ENCODE peak calls at places on chromosomes 1 and 21, in five cellular contexts. One of them, this sample, is unnamed.

GRCh38 chr1:52022133-52022532 is 11.5 kb downstream of the KTI12 start:
- DNase-seq in left ventricle myocardium inferior: no peak
- DNase-seq in foreskin fibroblast: no peak
- DNase-seq in foreskin keratinocyte: no peak
- DNase-seq in renal cortical epithelial cell: no peak
- DNase-seq in this sample: no peak

GRCh38 chr1:16612332-16613172 is 812 bp downstream of the NBPF1 start:
- DNase-seq in renal cortical epithelial cell: peak; percentile 73
- DNase-seq in foreskin fibroblast: peak; percentile 94
- DNase-seq in foreskin keratinocyte: peak; percentile 91
- DNase-seq in left ventricle myocardium inferior: peak; percentile 63
- DNase-seq in this sample: peak; percentile 96

GRCh38 chr21:37496972-37497371 is 130.4 kb downstream of the DYRK1A start:
- DNase-seq in foreskin fibroblast: no peak
- DNase-seq in renal cortical epithelial cell: peak; percentile 13
- DNase-seq in foreskin keratinocyte: no peak
- DNase-seq in left ventricle myocardium inferior: no peak
- DNase-seq in this sample: no peak

GRCh38 chr1:231841616-231842344 is 215.2 kb downstream of the DISC1 start:
- DNase-seq in left ventricle myocardium inferior: no peak
- DNase-seq in renal cortical epithelial cell: peak; percentile 92
- DNase-seq in foreskin fibroblast: peak; percentile 33
- DNase-seq in foreskin keratinocyte: no peak
- DNase-seq in this sample: peak; percentile 18

GRCh38 chr1:232149302-232150201 is 480.4 kb downstream of the SIPA1L2 start:
- DNase-seq in left ventricle myocardium inferior: no peak
- DNase-seq in renal cortical epithelial cell: no peak
- DNase-seq in foreskin keratinocyte: peak; percentile 37
- DNase-seq in foreskin fibroblast: peak; percentile 53
- DNase-seq in this sample: peak; percentile 67

GRCh38 chr1:165376041-165376810 is 19.7 kb upstream of the LMX1A start:
- DNase-seq in foreskin fibroblast: peak; percentile 83
- DNase-seq in foreskin keratinocyte: peak; percentile 41
- DNase-seq in left ventricle myocardium inferior: peak; percentile 87
- DNase-seq in renal cortical epithelial cell: peak; percentile 87
- DNase-seq in this sample: peak; percentile 83

GRCh38 chr1:109559995-109560394 is 11.6 kb downstream of the GNAI3 start:
- DNase-seq in renal cortical epithelial cell: no peak
- DNase-seq in foreskin keratinocyte: no peak
- DNase-seq in left ventricle myocardium inferior: no peak
- DNase-seq in foreskin fibroblast: no peak
- DNase-seq in this sample: no peak

GRCh38 chr1:219099307-219099706 is 74.4 kb upstream of the LYPLAL1 start:
- DNase-seq in left ventricle myocardium inferior: no peak
- DNase-seq in foreskin fibroblast: no peak
- DNase-seq in renal cortical epithelial cell: no peak
- DNase-seq in foreskin keratinocyte: no peak
- DNase-seq in this sample: no peak

GRCh38 chr1:211699059-211699458 is 23.6 kb upstream of the NEK2 start:
- DNase-seq in foreskin fibroblast: no peak
- DNase-seq in left ventricle myocardium inferior: no peak
- DNase-seq in foreskin keratinocyte: no peak
- DNase-seq in renal cortical epithelial cell: no peak
- DNase-seq in this sample: no peak

GRCh38 chr1:169682077-169682476 is 29.3 kb downstream of the SELL start:
- DNase-seq in foreskin fibroblast: no peak
- DNase-seq in left ventricle myocardium inferior: no peak
- DNase-seq in foreskin keratinocyte: no peak
- DNase-seq in renal cortical epithelial cell: no peak
- DNase-seq in this sample: no peak

GRCh38 chr1:15703562-15703961 is 19.4 kb downstream of the PLEKHM2 start:
- DNase-seq in foreskin keratinocyte: peak; percentile 56
- DNase-seq in foreskin fibroblast: peak; percentile 89
- DNase-seq in left ventricle myocardium inferior: peak; percentile 74
- DNase-seq in renal cortical epithelial cell: peak; percentile 95
- DNase-seq in this sample: peak; percentile 79

GRCh38 chr1:56506314-56506743 is 73.0 kb downstream of the PLPP3 start:
- DNase-seq in left ventricle myocardium inferior: peak; percentile 38
- DNase-seq in renal cortical epithelial cell: no peak
- DNase-seq in foreskin fibroblast: no peak
- DNase-seq in foreskin keratinocyte: no peak
- DNase-seq in this sample: no peak

GRCh38 chr1:15064217-15064929 is 89.2 kb upstream of the TMEM51 start:
- DNase-seq in renal cortical epithelial cell: peak; percentile 13
- DNase-seq in foreskin keratinocyte: peak; percentile 14
- DNase-seq in left ventricle myocardium inferior: no peak
- DNase-seq in foreskin fibroblast: no peak
- DNase-seq in this sample: peak; percentile 37

GRCh38 chr1:217115404-217116380 is 392.5 kb upstream of the ESRRG start:
- DNase-seq in foreskin fibroblast: no peak
- DNase-seq in renal cortical epithelial cell: no peak
- DNase-seq in foreskin keratinocyte: no peak
- DNase-seq in left ventricle myocardium inferior: no peak
- DNase-seq in this sample: peak; percentile 19

GRCh38 chr21:33058468-33059318 is 11.2 kb upstream of the OLIG1 start:
- DNase-seq in left ventricle myocardium inferior: peak; percentile 68
- DNase-seq in foreskin fibroblast: no peak
- DNase-seq in renal cortical epithelial cell: no peak
- DNase-seq in foreskin keratinocyte: no peak
- DNase-seq in this sample: no peak

GRCh38 chr1:210698661-210699060 is 370.0 kb downstream of the HHAT start:
- DNase-seq in foreskin fibroblast: no peak
- DNase-seq in renal cortical epithelial cell: no peak
- DNase-seq in foreskin keratinocyte: no peak
- DNase-seq in left ventricle myocardium inferior: no peak
- DNase-seq in this sample: no peak

GRCh38 chr1:29217633-29218032 is 13.1 kb downstream of the MECR start:
- DNase-seq in foreskin keratinocyte: no peak
- DNase-seq in left ventricle myocardium inferior: no peak
- DNase-seq in renal cortical epithelial cell: no peak
- DNase-seq in foreskin fibroblast: no peak
- DNase-seq in this sample: no peak

GRCh38 chr1:183812111-183812510 is 7.2 kb downstream of the RGL1 start:
- DNase-seq in renal cortical epithelial cell: no peak
- DNase-seq in left ventricle myocardium inferior: no peak
- DNase-seq in foreskin fibroblast: no peak
- DNase-seq in foreskin keratinocyte: no peak
- DNase-seq in this sample: no peak

GRCh38 chr21:38965910-38966504 is 160.3 kb downstream of the ETS2 start:
- DNase-seq in left ventricle myocardium inferior: no peak
- DNase-seq in foreskin fibroblast: no peak
- DNase-seq in foreskin keratinocyte: no peak
- DNase-seq in renal cortical epithelial cell: peak; percentile 93
- DNase-seq in this sample: no peak

GRCh38 chr1:32636793-32637561 is 13.4 kb downstream of the ZBTB8OS start:
- DNase-seq in foreskin fibroblast: no peak
- DNase-seq in left ventricle myocardium inferior: no peak
- DNase-seq in foreskin keratinocyte: no peak
- DNase-seq in renal cortical epithelial cell: peak; percentile 23
- DNase-seq in this sample: no peak

GRCh38 chr1:238558746-238559145 is 668.0 kb upstream of the ZP4 start:
- DNase-seq in foreskin keratinocyte: no peak
- DNase-seq in foreskin fibroblast: no peak
- DNase-seq in renal cortical epithelial cell: peak; percentile 11
- DNase-seq in left ventricle myocardium inferior: no peak
- DNase-seq in this sample: no peak

GRCh38 chr1:115469703-115470476 is 131.8 kb upstream of the NGF start:
- DNase-seq in foreskin keratinocyte: peak; percentile 65
- DNase-seq in foreskin fibroblast: no peak
- DNase-seq in renal cortical epithelial cell: peak; percentile 94
- DNase-seq in left ventricle myocardium inferior: peak; percentile 27
- DNase-seq in this sample: peak; percentile 74

GRCh38 chr21:42351626-42352432 is 1.0 kb upstream of the TFF2 start:
- DNase-seq in foreskin fibroblast: no peak
- DNase-seq in renal cortical epithelial cell: no peak
- DNase-seq in left ventricle myocardium inferior: no peak
- DNase-seq in foreskin keratinocyte: no peak
- DNase-seq in this sample: no peak

GRCh38 chr1:31584869-31585735 is 8.8 kb downstream of the TINAGL1 start:
- DNase-seq in foreskin fibroblast: no peak
- DNase-seq in foreskin keratinocyte: no peak
- DNase-seq in renal cortical epithelial cell: no peak
- DNase-seq in left ventricle myocardium inferior: no peak
- DNase-seq in this sample: no peak

GRCh38 chr1:233112184-233113008 is 162.0 kb downstream of the NTPCR start:
- DNase-seq in left ventricle myocardium inferior: no peak
- DNase-seq in renal cortical epithelial cell: peak; percentile 66
- DNase-seq in foreskin keratinocyte: no peak
- DNase-seq in foreskin fibroblast: no peak
- DNase-seq in this sample: no peak

GRCh38 chr1:42335809-42336518 is 929 bp upstream of the FOXJ3 start:
- DNase-seq in renal cortical epithelial cell: peak; percentile 82
- DNase-seq in foreskin keratinocyte: peak; percentile 66
- DNase-seq in foreskin fibroblast: peak; percentile 52
- DNase-seq in left ventricle myocardium inferior: no peak
- DNase-seq in this sample: peak; percentile 71

GRCh38 chr21:26845066-26845749 is at the start of gene ADAMTS1:
- DNase-seq in renal cortical epithelial cell: peak; percentile 55
- DNase-seq in foreskin fibroblast: peak; percentile 92
- DNase-seq in left ventricle myocardium inferior: peak; percentile 92
- DNase-seq in foreskin keratinocyte: no peak
- DNase-seq in this sample: peak; percentile 72

GRCh38 chr1:24308365-24309015 is 10.7 kb upstream of the GRHL3 start:
- DNase-seq in foreskin keratinocyte: no peak
- DNase-seq in foreskin fibroblast: no peak
- DNase-seq in left ventricle myocardium inferior: no peak
- DNase-seq in renal cortical epithelial cell: no peak
- DNase-seq in this sample: no peak

GRCh38 chr1:238061967-238062613 is 171.4 kb upstream of the ZP4 start:
- DNase-seq in renal cortical epithelial cell: peak; percentile 94
- DNase-seq in foreskin fibroblast: no peak
- DNase-seq in foreskin keratinocyte: peak; percentile 67
- DNase-seq in left ventricle myocardium inferior: no peak
- DNase-seq in this sample: peak; percentile 82

GRCh38 chr21:26798856-26799751 is 46.1 kb downstream of the ADAMTS1 start:
- DNase-seq in renal cortical epithelial cell: peak; percentile 9
- DNase-seq in foreskin fibroblast: no peak
- DNase-seq in foreskin keratinocyte: no peak
- DNase-seq in left ventricle myocardium inferior: no peak
- DNase-seq in this sample: no peak

GRCh38 chr21:45424854-45425795 is 20.2 kb downstream of the COL18A1 start:
- DNase-seq in foreskin keratinocyte: no peak
- DNase-seq in renal cortical epithelial cell: no peak
- DNase-seq in foreskin fibroblast: no peak
- DNase-seq in left ventricle myocardium inferior: no peak
- DNase-seq in this sample: no peak

This sample was measured in mammary epithelial cell.